ENCODE peak calls at places on chromosomes 16 and 17, in ten cellular contexts. X, E, W, M, R, G, L, Z, O and I are unnamed samples.
A peak's percentile ranks its signal among the peaks of the same experiment; 100 is the strongest.

GRCh38 chr16:85613609-85614337 is 651 bp downstream of the GSE1 start:
- DNase-seq in R (peak; percentile 56), X (no peak), G (peak; percentile 82), M (no peak), W (peak; percentile 87), O (peak; percentile 80), Z (peak; percentile 42), E (peak; percentile 86), L (peak; percentile 79), I (peak; percentile 55)

GRCh38 chr16:10312784-10313724 is 72.8 kb upstream of the ATF7IP2 start:
- DNase-seq in O (no peak), Z (no peak), X (no peak), L (no peak), M (no peak), W (no peak), R (no peak), E (no peak), G (no peak), I (peak; percentile 3)

GRCh38 chr17:48587276-48588073 is 2.6 kb downstream of the HOXB3 start:
- DNase-seq in L (no peak), O (no peak), G (no peak), R (no peak), W (no peak), Z (no peak), E (no peak), X (peak; percentile 72), M (no peak), I (no peak)

GRCh38 chr17:79922161-79922569 is 82.9 kb upstream of the CBX4 start:
- DNase-seq in M (no peak), Z (no peak), R (no peak), G (no peak), X (no peak), E (no peak), L (peak; percentile 33), W (no peak), O (no peak), I (no peak)

GRCh38 chr17:42543190-42544079 is 7.4 kb downstream of the NAGLU start:
- DNase-seq in R (no peak), Z (no peak), E (no peak), W (no peak), X (no peak), M (no peak), O (no peak), G (no peak), L (no peak), I (no peak)

GRCh38 chr16:24052466-24053324 is 203.4 kb upstream of the CACNG3 start:
- DNase-seq in G (no peak), E (no peak), Z (no peak), M (no peak), R (no peak), L (no peak), O (peak; percentile 68), X (no peak), W (no peak), I (no peak)

GRCh38 chr16:15765880-15766279 is 90.9 kb downstream of the MYH11 start:
- DNase-seq in O (peak; percentile 80), E (no peak), G (peak; percentile 63), M (peak; percentile 38), L (peak; percentile 61), Z (peak; percentile 69), W (no peak), R (peak; percentile 41), X (peak; percentile 48), I (no peak)

GRCh38 chr16:86074651-86075487 is 175.9 kb downstream of the IRF8 start:
- DNase-seq in M (no peak), W (peak; percentile 75), O (peak; percentile 29), R (no peak), G (no peak), Z (no peak), E (peak; percentile 60), X (no peak), L (no peak), I (no peak)

DNA sequence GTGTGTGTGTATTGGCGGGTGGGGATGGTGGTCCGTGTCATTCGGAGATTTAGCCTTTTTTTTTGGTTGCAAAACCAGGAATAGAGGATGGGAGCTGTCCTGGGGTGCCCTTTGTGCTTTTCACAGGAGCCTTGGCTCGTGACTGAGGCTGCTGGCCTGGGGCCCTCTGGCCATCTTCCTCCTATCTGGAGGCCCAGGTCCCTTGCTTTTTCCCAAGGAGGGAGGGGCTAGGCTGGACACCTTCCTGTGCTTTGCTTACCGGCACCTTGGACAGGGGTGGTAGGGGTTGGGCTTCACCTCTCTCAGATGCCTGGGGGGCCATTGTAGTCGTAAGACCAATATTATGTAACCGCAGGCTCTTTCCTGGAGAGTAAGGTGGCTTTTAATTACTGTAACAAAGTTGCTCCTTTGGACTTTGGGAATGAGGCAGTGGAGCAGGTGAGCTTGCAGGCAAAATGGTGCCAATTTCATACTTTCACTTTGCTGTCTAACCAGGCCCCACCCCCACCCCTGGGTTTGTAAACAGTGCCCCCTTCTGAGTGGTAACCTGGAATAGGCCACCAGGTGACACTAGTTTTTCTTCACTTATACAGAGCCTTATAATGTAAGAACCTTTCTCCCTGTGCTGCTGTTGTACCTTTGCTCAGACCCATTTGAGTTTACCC is 1.2 kb downstream of the DYNLL2 start:
- DNase-seq in E (peak; percentile 85), X (peak; percentile 7), Z (peak; percentile 65), M (peak; percentile 60), G (peak; percentile 52), W (peak; percentile 77), O (peak; percentile 72), R (peak; percentile 68), L (peak; percentile 57), I (peak; percentile 61)
- H3K4me3 ChIP-seq in E (peak overlapping the region; percentile 98), X (peak overlapping the region; percentile 88), Z (peak overlapping the region; percentile 95), M (peak overlapping the region; percentile 88), G (peak overlapping the region; percentile 98), W (peak overlapping the region; percentile 85), O (peak overlapping the region; percentile 90), R (peak overlapping the region; percentile 96), L (peak overlapping the region; percentile 87), I (peak overlapping the region; percentile 99)

GRCh38 chr17:16215002-16215272 is 397 bp downstream of the NCOR1 start:
- DNase-seq in W (no peak), R (peak; percentile 63), M (no peak), G (peak; percentile 67), Z (peak; percentile 50), O (peak; percentile 69), E (no peak), L (peak; percentile 68), X (peak; percentile 13), I (peak; percentile 47)

GRCh38 chr17:16214190-16215001 is 938 bp downstream of the NCOR1 start:
- DNase-seq in W (no peak), M (peak; percentile 21), L (peak; percentile 46), R (no peak), O (no peak), E (no peak), Z (no peak), X (peak; percentile 17), G (no peak), I (no peak)

GRCh38 chr17:16215273-16215964 is at the start of gene NCOR1:
- DNase-seq in W (peak; percentile 99), L (peak; percentile 98), R (peak; percentile 96), O (peak; percentile 97), E (peak; percentile 95), Z (peak; percentile 80), X (peak; percentile 93), G (peak; percentile 98), M (peak; percentile 81), I (peak; percentile 94)

GRCh38 chr17:16211601-16212000 is 3.7 kb downstream of the NCOR1 start:
- DNase-seq in L (peak; percentile 21), M (no peak), X (peak; percentile 70), G (no peak), O (no peak), R (no peak), E (no peak), W (no peak), Z (no peak), I (no peak)

DNA sequence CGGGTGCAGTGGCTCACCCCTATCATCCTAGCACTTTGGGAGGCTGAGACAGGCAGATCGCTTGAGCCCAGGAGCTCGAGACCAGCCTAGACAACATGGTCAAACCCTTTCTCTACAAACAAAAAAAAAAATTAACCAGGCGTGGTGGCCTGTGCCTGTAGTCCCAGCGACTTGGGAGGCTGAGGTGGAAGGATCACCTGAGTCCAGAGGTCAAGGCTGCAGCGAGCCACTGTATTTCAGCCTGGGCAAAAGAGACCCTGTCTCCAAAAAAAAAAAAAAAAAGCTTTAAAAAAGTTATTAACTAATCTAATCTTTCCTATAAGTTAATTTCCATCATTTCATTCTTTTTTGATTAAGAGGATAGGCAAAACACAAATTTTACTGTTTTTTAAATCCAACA is 2.5 kb downstream of the NCOR1 start:
- DNase-seq in Z (no peak), M (no peak), E (no peak), O (no peak), W (no peak), R (no peak), L (no peak), X (no peak), G (no peak), I (no peak)
- H3K4me3 ChIP-seq in Z (no peak overlapping the region), M (no peak overlapping the region), E (no peak overlapping the region), O (no peak overlapping the region), W (no peak overlapping the region), R (no peak overlapping the region), L (peak overlapping the region; percentile 84), X (no peak overlapping the region), G (no peak overlapping the region), I (no peak overlapping the region)

GRCh38 chr17:2028737-2029136 is 1.2 kb upstream of the DPH1 start:
- DNase-seq in O (no peak), X (no peak), L (no peak), G (no peak), E (no peak), M (no peak), R (no peak), Z (no peak), W (no peak), I (no peak)

GRCh38 chr17:2025220-2025621 is at the start of gene RTN4RL1:
- DNase-seq in M (peak; percentile 72), O (peak; percentile 72), X (peak; percentile 55), Z (peak; percentile 80), G (peak; percentile 92), E (peak; percentile 81), R (peak; percentile 91), W (peak; percentile 87), L (peak; percentile 62), I (peak; percentile 66)

GRCh38 chr17:2028234-2028614 is 1.7 kb upstream of the DPH1 start:
- DNase-seq in M (no peak), W (no peak), L (no peak), E (no peak), Z (no peak), G (no peak), X (no peak), R (no peak), O (no peak), I (no peak)

GRCh38 chr17:2025622-2026309 is 632 bp upstream of the RTN4RL1 start:
- DNase-seq in M (no peak), X (peak; percentile 55), R (peak; percentile 85), E (peak; percentile 83), W (no peak), G (peak; percentile 89), Z (peak; percentile 97), L (peak; percentile 80), O (peak; percentile 78), I (peak; percentile 81)

DNA sequence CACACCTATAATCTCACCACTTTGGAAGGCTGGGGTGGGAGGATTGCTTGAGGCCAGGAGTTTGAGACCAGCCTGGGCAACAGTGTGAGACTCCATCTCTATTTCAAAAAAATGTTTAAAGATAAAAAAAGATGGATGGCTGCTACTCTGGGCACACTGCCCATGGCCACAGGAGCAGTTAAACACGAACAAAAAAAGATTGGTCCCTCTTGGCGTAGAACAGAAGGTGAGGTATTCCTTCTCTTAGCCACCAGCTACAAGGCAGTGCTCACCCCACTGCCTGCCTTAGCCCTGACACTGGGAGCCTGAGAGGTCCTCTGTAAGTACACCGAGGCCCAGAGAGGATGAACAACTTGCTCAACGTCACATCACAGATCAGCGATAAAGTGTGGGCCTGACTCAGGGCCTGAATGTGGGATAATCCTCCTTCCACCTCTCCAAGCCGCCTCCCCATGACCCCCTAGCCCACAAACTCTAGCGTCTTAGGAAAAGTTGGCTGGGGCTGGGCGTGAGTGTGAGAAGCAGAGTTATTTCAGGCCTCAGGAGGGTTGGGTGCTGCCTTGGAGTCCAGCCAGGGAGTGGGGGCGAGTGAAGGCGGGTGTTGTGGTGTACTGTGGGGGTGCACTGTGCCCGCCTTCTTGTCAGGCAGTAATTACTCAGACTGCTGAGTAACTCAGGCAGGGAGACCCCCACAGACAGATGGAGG is 2.3 kb upstream of the DPH1 start:
- DNase-seq in R (peak; percentile 55), X (no peak), E (no peak), M (no peak), G (no peak), W (no peak), Z (no peak), O (no peak), L (no peak), I (no peak)
- H3K4me3 ChIP-seq in R (no peak overlapping the region), X (no peak overlapping the region), E (no peak overlapping the region), M (no peak overlapping the region), G (no peak overlapping the region), W (no peak overlapping the region), Z (no peak overlapping the region), O (no peak overlapping the region), L (no peak overlapping the region), I (no peak overlapping the region)

GRCh38 chr17:10172241-10172741 is 26.1 kb downstream of the GAS7 start:
- DNase-seq in L (peak; percentile 67), W (peak; percentile 78), X (peak; percentile 75), Z (no peak), O (no peak), M (no peak), E (no peak), R (no peak), G (no peak), I (no peak)
- H3K4me3 ChIP-seq in L (peak overlapping the region; percentile 31), W (no peak overlapping the region), X (no peak overlapping the region), Z (no peak overlapping the region), O (no peak overlapping the region), M (no peak overlapping the region), E (no peak overlapping the region), R (no peak overlapping the region), G (no peak overlapping the region), I (no peak overlapping the region)